ENCODE peak calls at places on chromosomes 2 and 18, in four cellular contexts. F is A549, U is testis, W is tibial nerve. K is an unnamed sample.

GRCh38 chr18:63255435-63255834 is 64.1 kb downstream of the BCL2 start:
- DNase-seq in F (no peak), U (no peak), W (no peak), K (no peak)

GRCh38 chr2:26273501-26273900 is 28.8 kb downstream of the HADHB start:
- DNase-seq in F (no peak), U (no peak), W (no peak), K (no peak)

GRCh38 chr2:160695402-160696060 is 201.9 kb upstream of the RBMS1 start:
- DNase-seq in F (no peak), U (no peak), W (no peak), K (no peak)

GRCh38 chr2:25251461-25252273 is 83.3 kb upstream of the POMC start:
- DNase-seq in F (peak), U (peak), W (no peak), K (peak)

GRCh38 chr18:67417864-67418523 is 98.5 kb downstream of the DSEL start:
- DNase-seq in F (peak), U (peak), W (no peak), K (no peak)

GRCh38 chr2:155062250-155062985 is 363.9 kb downstream of the KCNJ3 start:
- DNase-seq in F (no peak), U (no peak), W (no peak), K (no peak)

GRCh38 chr2:201886504-201886903 is 80.2 kb downstream of the CDK15 start:
- DNase-seq in F (no peak), U (no peak), W (no peak), K (no peak)

GRCh38 chr2:96866986-96867755 is 2.7 kb downstream of the SEMA4C start:
- DNase-seq in F (no peak), U (no peak), W (no peak), K (no peak)

GRCh38 chr2:7189106-7189505 is 271.9 kb downstream of the RNF144A start:
- DNase-seq in F (no peak), U (no peak), W (no peak), K (no peak)

GRCh38 chr2:177348735-177349693 is 43.6 kb upstream of the AGPS start:
- DNase-seq in F (no peak), U (no peak), W (no peak), K (no peak)

GRCh38 chr2:150341982-150342680 is 145.3 kb downstream of the RND3 start:
- DNase-seq in F (no peak), U (no peak), W (no peak), K (no peak)

GRCh38 chr2:33210626-33211025 is 263.9 kb downstream of the LTBP1 start:
- DNase-seq in F (peak), U (no peak), W (no peak), K (no peak)

GRCh38 chr2:43224571-43225092 is 1.8 kb downstream of the ZFP36L2 start:
- DNase-seq in F (no peak), U (peak), W (no peak), K (no peak)

GRCh38 chr2:43225788-43226557 is 433 bp downstream of the ZFP36L2 start:
- DNase-seq in F (peak), U (peak), W (peak), K (peak)

GRCh38 chr2:43226558-43226954 is at the start of gene ZFP36L2:
- DNase-seq in F (peak), U (peak), W (peak), K (peak)

GRCh38 chr2:43224131-43224570 is 2.3 kb downstream of the ZFP36L2 start:
- DNase-seq in F (no peak), U (peak), W (peak), K (peak)

GRCh38 chr2:43225093-43225787 is 1.2 kb downstream of the ZFP36L2 start:
- DNase-seq in F (no peak), U (peak), W (peak), K (peak)
- TF ChIP-seq POLR2A in F (no peak), U (no peak), W (no peak), K (no peak)

GRCh38 chr2:240662681-240663080 is 20.0 kb downstream of the AQP12B start:
- DNase-seq in F (no peak), U (no peak), W (no peak), K (no peak)

GRCh38 chr2:240664622-240665021 is 18.1 kb downstream of the AQP12B start:
- DNase-seq in F (no peak), U (no peak), W (no peak), K (no peak)

DNA sequence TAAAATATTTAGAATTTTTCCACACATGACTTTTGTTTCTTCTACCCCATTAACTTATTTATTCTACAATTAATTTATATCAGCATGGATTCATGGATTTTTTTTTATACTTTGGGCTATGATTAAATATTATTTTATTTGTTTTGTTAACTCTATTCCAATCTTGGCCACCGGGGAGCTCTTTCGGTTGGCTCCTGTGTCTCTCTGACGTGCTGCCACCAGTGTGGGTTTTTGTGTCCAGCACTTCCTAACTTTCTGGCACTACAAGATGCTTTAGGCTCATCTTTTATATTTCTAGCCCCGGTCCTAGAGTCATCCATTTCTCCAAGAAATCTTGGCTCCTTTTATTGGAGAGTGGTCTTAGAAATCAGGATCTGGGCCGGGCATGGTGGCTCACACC is 18.9 kb downstream of the AQP12B start:
- DNase-seq in F (no peak), U (no peak), W (no peak), K (no peak)
- TF ChIP-seq CTCF in F (no peak), U (no peak), W (no peak), K (no peak)

GRCh38 chr2:12155308-12156061 is 409.1 kb downstream of the LPIN1 start:
- DNase-seq in F (no peak), U (no peak), W (no peak), K (no peak)
- TF ChIP-seq POLR2A in F (no peak), U (no peak), W (no peak), K (no peak)

GRCh38 chr2:144505245-144505801 is 14.6 kb downstream of the ZEB2 start:
- DNase-seq in F (no peak), U (no peak), W (no peak), K (no peak)

GRCh38 chr2:144501118-144501517 is 18.8 kb downstream of the ZEB2 start:
- DNase-seq in F (no peak), U (no peak), W (no peak), K (no peak)

GRCh38 chr2:144502356-144502755 is 17.6 kb downstream of the ZEB2 start:
- DNase-seq in F (no peak), U (no peak), W (no peak), K (no peak)

GRCh38 chr2:144503221-144503620 is 16.7 kb downstream of the ZEB2 start:
- DNase-seq in F (no peak), U (no peak), W (no peak), K (no peak)

DNA sequence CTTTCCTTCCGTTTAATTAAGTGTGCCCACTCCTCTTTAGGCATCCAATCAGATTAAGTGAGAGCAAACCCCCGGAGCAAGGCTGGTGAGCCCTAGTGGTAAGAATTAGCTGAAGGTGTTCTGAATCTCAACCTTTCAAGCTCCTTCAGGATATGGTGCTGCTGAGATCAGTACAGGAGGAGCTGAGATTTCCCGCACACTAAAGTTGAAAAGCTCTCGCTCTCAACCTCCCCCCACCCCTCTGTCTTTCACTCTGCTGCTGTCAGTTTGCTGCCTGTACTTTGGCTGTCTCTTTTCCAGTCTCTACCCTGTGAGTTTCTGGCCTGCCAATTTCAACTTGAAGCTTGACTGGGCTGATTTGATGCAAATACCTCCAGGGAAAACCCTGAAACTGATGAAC is 15.7 kb downstream of the ZEB2 start:
- DNase-seq in F (no peak), U (no peak), W (no peak), K (no peak)
- TF ChIP-seq CTCF in F (no peak), U (no peak), W (no peak), K (no peak)

GRCh38 chr2:138252587-138252986 is 249.0 kb upstream of the SPOPL start:
- DNase-seq in F (no peak), U (no peak), W (no peak), K (no peak)

GRCh38 chr2:138247302-138247701 is 254.3 kb upstream of the SPOPL start:
- DNase-seq in F (no peak), U (no peak), W (no peak), K (no peak)

GRCh38 chr2:138244400-138245001 is 257.1 kb upstream of the SPOPL start:
- DNase-seq in F (no peak), U (no peak), W (no peak), K (no peak)

GRCh38 chr2:138245309-138245708 is 256.3 kb upstream of the SPOPL start:
- DNase-seq in F (no peak), U (no peak), W (no peak), K (no peak)

DNA sequence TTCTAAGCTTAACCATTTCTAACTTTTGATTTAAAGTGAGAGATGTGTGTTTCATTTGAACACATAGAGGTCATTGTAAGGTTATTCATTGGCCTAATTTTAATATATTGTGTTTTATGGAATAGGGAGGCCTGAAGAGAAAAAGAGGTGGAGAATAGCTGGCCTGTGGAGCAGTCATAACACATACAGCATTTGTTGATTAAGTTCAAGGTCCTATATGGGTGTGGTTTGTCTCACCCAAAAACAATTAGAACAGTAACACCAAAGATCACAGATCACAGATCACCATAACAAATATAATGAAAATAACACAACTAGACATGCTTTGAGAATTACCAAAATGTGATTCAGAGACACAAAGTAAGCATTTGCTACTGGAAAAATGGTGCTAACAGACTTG is 252.4 kb upstream of the SPOPL start:
- DNase-seq in F (no peak), U (no peak), W (no peak), K (no peak)
- TF ChIP-seq POLR2A in F (no peak), U (no peak), W (no peak), K (no peak)

DNA sequence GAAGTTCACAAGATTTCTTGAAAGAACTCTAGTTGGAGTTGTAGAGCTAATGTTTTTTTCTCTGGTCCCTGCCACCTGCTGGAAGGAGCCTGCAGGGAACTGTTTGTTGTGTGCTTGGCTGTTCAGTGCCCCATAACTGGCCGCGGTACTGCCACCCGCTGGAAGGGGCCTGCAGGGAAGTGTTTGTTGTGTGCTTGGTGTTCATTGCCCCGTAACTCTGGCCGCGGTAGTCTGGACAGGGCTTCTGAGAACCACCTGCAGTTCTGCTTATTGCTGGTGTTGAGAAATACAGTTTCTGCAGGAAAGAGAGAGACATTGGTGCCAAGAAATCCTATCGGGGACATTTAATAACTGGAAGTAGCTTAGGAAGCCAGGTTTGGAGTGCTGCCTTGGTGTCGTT is 58.1 kb downstream of the AGAP1 start:
- DNase-seq in F (peak), U (peak), W (peak), K (peak)
- TF ChIP-seq CTCF in F (peak), U (no peak), W (no peak), K (peak)

GRCh38 chr2:216774180-216774579 is 78.8 kb upstream of the IGFBP5 start:
- DNase-seq in F (no peak), U (no peak), W (no peak), K (no peak)
- TF ChIP-seq POLR2A in F (no peak), U (no peak), W (no peak), K (no peak)

DNA sequence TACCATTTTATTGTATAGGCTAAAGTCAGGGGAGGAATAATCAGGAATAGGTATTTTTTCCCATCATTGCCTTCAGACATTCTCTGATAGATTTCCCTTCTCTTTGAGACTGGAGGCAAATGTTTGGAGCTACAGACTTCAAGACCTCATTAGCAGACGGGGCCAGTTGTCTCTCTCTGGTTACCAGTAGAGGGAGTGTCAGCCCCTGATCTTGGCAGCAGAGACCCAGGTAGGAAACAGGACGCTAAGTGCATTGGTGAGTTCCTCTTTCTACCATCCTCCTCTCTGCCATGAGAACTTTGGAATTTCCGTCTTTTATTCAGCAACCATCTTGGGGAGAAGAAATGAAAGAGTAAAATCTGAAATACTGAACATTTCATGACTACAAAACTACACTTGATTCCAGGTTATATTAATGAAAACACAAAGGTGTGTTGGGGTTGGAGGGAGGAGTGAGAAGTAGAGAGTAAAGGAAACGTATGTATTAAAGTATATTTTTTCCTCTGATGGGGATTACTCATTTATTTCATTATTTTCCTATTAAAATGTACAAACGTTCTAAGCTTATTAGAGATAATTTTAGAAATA is 186.2 kb upstream of the GCFC2 start:
- DNase-seq in F (peak), U (peak), W (no peak), K (no peak)
- TF ChIP-seq CTCF in F (peak), U (no peak), W (no peak), K (no peak)

DNA sequence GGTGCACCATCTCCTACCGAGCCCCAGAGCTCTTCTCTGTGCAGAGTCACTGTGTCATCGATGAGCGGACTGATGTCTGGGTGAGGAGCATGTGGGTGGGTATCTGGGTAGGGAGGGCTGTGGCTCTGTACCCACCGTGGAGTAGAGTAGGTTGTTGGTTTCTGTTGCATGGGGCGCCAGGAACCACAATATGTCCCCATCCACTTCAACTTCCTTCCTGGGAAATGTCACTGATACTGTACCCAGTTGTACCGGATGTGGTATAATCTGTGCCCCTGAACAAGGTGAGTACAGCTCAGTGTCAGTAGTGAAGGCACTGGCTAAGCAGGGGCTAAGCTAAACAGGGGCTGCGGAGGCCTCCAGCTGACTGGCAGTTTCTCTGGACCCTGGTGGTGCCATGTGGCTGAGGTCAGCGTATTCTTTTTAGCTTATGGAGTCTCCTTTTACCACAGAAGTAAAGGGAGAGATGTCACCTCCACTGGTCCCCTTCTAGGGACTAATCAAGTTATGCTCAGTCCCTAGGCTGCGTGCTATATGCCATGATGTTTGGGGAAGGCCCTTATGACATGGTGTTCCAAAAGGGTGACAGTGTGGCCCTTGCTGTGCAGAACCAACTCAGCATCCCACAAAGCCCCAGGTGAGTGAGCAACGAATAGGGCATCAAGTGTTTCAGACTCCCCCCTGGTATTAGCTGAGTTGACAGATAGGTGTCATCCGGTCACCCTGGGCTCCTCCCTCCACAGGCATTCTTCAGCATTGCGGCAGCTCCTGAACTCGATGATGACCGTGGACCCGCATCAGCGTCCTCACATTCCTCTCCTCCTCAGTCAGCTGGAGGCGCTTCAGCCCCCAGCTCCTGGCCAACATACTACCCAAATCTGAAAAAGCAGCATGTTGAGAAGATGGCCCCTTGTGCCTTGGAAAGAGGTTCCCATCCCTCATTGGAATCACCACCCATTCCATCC is 2.7 kb downstream of the STK16 start:
- DNase-seq in F (no peak), U (no peak), W (no peak), K (no peak)
- TF ChIP-seq POLR2A in F (no peak), U (no peak), W (no peak), K (no peak)

GRCh38 chr2:109321570-109321969 is 192.6 kb downstream of the SH3RF3 start:
- DNase-seq in F (no peak), U (no peak), W (no peak), K (no peak)
- TF ChIP-seq CTCF in F (no peak), U (no peak), W (no peak), K (no peak)

K was measured in thyroid gland.